ENCODE peak calls at places on chromosomes 16 and 17, in five cellular contexts. C is natural killer cell treated with Interleukin-12 subunit alpha and Interleukin-12 subunit beta and Interleukin-15 and Interleukin-18, amount 100 ng/mL, for 72 hours; G is GM23338; K is GM10248; I is NCI-H1436. O is an unnamed sample.

GRCh38 chr17:1963250-1963649 is 61.9 kb downstream of the RTN4RL1 start:
- DNase-seq in C (no peak), G (no peak), K (no peak), I (no peak), O (peak)

GRCh38 chr16:65698943-65699342 is 577.1 kb upstream of the CDH11 start:
- DNase-seq in C (no peak), G (no peak), K (no peak), I (no peak), O (no peak)

GRCh38 chr16:49556252-49557069 is 182.9 kb downstream of the C16orf78 start:
- DNase-seq in C (no peak), G (peak), K (no peak), I (no peak), O (peak)

GRCh38 chr17:19714542-19715411 is 1.6 kb downstream of the SLC47A2 start:
- DNase-seq in C (no peak), G (no peak), K (no peak), I (no peak), O (peak)

GRCh38 chr17:60451965-60452364 is 29.7 kb downstream of the CHCT1 start:
- DNase-seq in C (no peak), G (no peak), K (no peak), I (no peak), O (no peak)

GRCh38 chr17:39283896-39284295 is 58.2 kb upstream of the STAC2 start:
- DNase-seq in C (no peak), G (no peak), K (no peak), I (no peak), O (no peak)

GRCh38 chr16:89873109-89873821 is at the start of gene TCF25:
- DNase-seq in C (peak), G (peak), K (peak), I (peak), O (peak)

GRCh38 chr16:48676836-48677235 is 66.9 kb upstream of the N4BP1 start:
- DNase-seq in C (no peak), G (no peak), K (no peak), I (no peak), O (no peak)

GRCh38 chr17:15404116-15404730 is 62.8 kb upstream of the TEKT3 start:
- DNase-seq in C (no peak), G (no peak), K (no peak), I (no peak), O (no peak)